ENCODE peak calls at places on chromosomes 6 and 20, in nine cellular contexts. W is upper lobe of right lung; Z is CD4-positive, alpha-beta T cell; Y is RWPE1; T is Calu3; A is HFF-Myc; S is thoracic aorta; C is GM12865; P is cardiac fibroblast. E is an unnamed sample.
A peak's percentile ranks its signal among the peaks of the same experiment; 100 is the strongest.

GRCh38 chr20:58017237-58017969 is 211.1 kb downstream of the ANKRD60 start:
- DNase-seq in W (no peak), Z (no peak), Y (peak; percentile 94), T (peak; percentile 99), A (no peak), S (no peak), C (no peak), P (no peak), E (no peak)

GRCh38 chr20:23114018-23114417 is 27.9 kb upstream of the CD93 start:
- DNase-seq in W (peak; percentile 73), Z (no peak), Y (no peak), T (no peak), A (no peak), S (no peak), C (no peak), P (peak; percentile 47), E (no peak)

GRCh38 chr6:168363811-168364792 is 44.5 kb upstream of the DACT2 start:
- DNase-seq in W (peak; percentile 25), Z (no peak), Y (no peak), T (no peak), A (no peak), S (no peak), C (no peak), P (no peak), E (no peak)

GRCh38 chr6:35668096-35668495 is 20.6 kb downstream of the FKBP5 start:
- DNase-seq in W (no peak), Z (no peak), Y (no peak), T (no peak), A (no peak), S (no peak), C (no peak), P (no peak), E (no peak)

GRCh38 chr6:145685932-145686331 is 49.4 kb downstream of the EPM2A start:
- DNase-seq in W (no peak), Z (no peak), Y (no peak), T (no peak), A (no peak), S (no peak), C (no peak), P (no peak), E (no peak)

GRCh38 chr6:127737009-127737486 is 160.1 kb downstream of the C6orf58 start:
- DNase-seq in W (no peak), Z (no peak), Y (peak; percentile 57), T (peak; percentile 50), A (peak; percentile 65), S (no peak), C (peak; percentile 63), P (peak; percentile 80), E (peak; percentile 36)

GRCh38 chr6:164007881-164008280 is 593.4 kb downstream of the QKI start:
- DNase-seq in W (no peak), Z (no peak), Y (no peak), T (no peak), A (no peak), S (no peak), C (no peak), P (no peak), E (no peak)

GRCh38 chr6:108557494-108558371 is 3.0 kb upstream of the FOXO3 start:
- DNase-seq in W (peak; percentile 90), Z (peak; percentile 86), Y (peak; percentile 57), T (peak; percentile 70), A (no peak), S (peak; percentile 46), C (peak; percentile 77), P (peak; percentile 81), E (peak; percentile 67)

GRCh38 chr6:140684776-140685550 is 1310.5 kb upstream of the CITED2 start:
- DNase-seq in W (no peak), Z (no peak), Y (no peak), T (no peak), A (no peak), S (no peak), C (no peak), P (peak; percentile 43), E (no peak)

GRCh38 chr6:44538131-44538835 is 150.8 kb downstream of the CDC5L start:
- DNase-seq in W (no peak), Z (no peak), Y (no peak), T (no peak), A (no peak), S (no peak), C (no peak), P (no peak), E (no peak)

GRCh38 chr6:98579941-98580340 is 254.4 kb upstream of the POU3F2 start:
- DNase-seq in W (no peak), Z (no peak), Y (no peak), T (no peak), A (no peak), S (no peak), C (no peak), P (no peak), E (no peak)

GRCh38 chr20:112396-112795 is 24.9 kb downstream of the DEFB125 start:
- DNase-seq in W (no peak), Z (no peak), Y (no peak), T (no peak), A (no peak), S (no peak), C (no peak), P (no peak), E (no peak)

GRCh38 chr20:20362774-20363435 is 5.0 kb upstream of the INSM1 start:
- DNase-seq in W (no peak), Z (no peak), Y (no peak), T (no peak), A (no peak), S (no peak), C (no peak), P (no peak), E (peak; percentile 56)

GRCh38 chr6:137471951-137472350 is 22.2 kb downstream of the OLIG3 start:
- DNase-seq in W (no peak), Z (no peak), Y (no peak), T (no peak), A (no peak), S (no peak), C (no peak), P (no peak), E (no peak)

GRCh38 chr6:137473651-137474050 is 20.5 kb downstream of the OLIG3 start:
- DNase-seq in W (no peak), Z (no peak), Y (no peak), T (no peak), A (no peak), S (no peak), C (no peak), P (no peak), E (no peak)

GRCh38 chr6:137472738-137473137 is 21.5 kb downstream of the OLIG3 start:
- DNase-seq in W (no peak), Z (no peak), Y (no peak), T (no peak), A (no peak), S (no peak), C (no peak), P (no peak), E (no peak)

GRCh38 chr6:137471497-137471896 is 22.7 kb downstream of the OLIG3 start:
- DNase-seq in W (no peak), Z (no peak), Y (no peak), T (no peak), A (no peak), S (no peak), C (no peak), P (no peak), E (no peak)

GRCh38 chr6:137475103-137475502 is 19.1 kb downstream of the OLIG3 start:
- DNase-seq in W (no peak), Z (no peak), Y (no peak), T (no peak), A (no peak), S (no peak), C (no peak), P (no peak), E (no peak)
- TF ChIP-seq CTCF in W (no peak), Z (peak; percentile 48), Y (no peak), T (no peak), A (peak; percentile 13), S (no peak), C (peak; percentile 4), P (no peak), E (no peak)

DNA sequence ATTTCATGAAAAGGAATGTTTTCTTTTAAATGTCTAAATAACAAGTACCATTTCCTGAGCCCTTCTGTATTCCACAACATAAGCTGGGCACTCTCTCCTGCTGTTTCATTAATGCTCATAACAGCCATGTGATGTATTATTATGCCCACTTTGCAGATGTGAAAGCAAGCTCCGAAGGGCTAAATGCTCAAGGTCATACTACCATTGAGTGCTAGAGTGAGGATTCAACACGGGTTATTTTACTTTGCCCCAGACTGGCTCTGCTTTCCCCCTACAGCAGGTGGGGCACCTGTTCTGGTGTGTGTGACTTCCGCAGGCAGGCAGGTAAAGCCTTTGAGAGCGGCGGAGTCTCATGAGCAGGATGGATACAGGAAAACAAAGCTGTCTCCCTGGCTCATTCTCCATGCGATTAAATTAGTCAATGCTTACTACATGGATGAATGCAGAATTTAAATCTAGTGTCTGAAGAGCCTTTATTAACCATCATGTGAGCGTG is 30.3 kb downstream of the CNKSR3 start:
- DNase-seq in W (no peak), Z (no peak), Y (no peak), T (no peak), A (no peak), S (no peak), C (no peak), P (no peak), E (no peak)
- TF ChIP-seq CTCF in W (no peak), Z (no peak), Y (no peak), T (no peak), A (no peak), S (no peak), C (no peak), P (no peak), E (no peak)

DNA sequence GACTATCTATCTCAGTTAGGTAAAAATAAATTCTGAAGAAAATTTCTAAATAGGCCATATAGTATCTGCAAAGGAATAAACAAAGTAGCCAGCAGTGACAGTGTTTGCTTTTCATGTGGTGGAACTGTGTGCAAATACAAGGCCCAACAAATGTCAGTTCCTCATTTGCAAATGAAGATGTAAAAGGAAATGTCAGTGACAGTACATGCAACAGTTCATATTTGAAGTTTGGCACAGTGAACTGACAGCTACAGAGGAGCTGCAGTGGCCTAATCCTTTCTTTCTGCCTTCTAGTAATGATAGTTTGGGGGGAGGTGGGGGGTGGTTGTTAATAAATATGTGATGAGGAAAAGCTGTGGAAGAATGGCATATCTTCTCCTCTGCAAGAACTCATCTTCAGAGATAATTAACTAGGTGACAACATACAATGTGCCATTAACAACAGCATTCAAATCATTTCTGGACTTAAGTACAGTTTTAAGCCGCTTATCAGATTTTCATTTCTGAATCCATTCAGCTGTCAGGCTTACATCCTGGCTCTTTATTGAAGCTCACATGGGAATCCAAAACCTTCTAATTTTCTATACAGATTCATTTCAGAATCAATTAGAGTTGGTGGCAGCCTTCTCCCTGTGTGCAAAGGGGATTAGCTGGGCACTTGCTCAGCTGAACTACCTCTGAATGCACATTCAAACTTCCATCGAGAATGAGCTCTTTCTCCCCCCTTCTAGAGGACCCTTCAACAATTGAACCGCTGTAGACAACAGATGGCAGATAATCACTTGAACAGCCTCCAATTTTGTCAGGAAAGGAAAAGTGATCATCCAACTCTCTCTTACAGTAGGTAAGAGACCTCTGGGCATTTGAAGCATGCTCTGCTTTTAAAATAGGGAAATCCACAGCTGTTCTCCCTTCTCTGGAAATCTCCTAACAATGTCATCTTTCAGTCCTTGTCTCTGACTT is 1059.1 kb upstream of the EPHA7 start:
- DNase-seq in W (no peak), Z (no peak), Y (no peak), T (no peak), A (no peak), S (no peak), C (no peak), P (no peak), E (no peak)
- TF ChIP-seq CTCF in W (no peak), Z (no peak), Y (no peak), T (no peak), A (no peak), S (no peak), C (no peak), P (no peak), E (no peak)

GRCh38 chr6:39003072-39003471 is 45.5 kb upstream of the GLP1R start:
- DNase-seq in W (no peak), Z (no peak), Y (no peak), T (peak; percentile 52), A (no peak), S (no peak), C (peak; percentile 15), P (peak; percentile 3), E (no peak)
- TF ChIP-seq CTCF in W (no peak), Z (no peak), Y (no peak), T (peak; percentile 37), A (peak; percentile 22), S (no peak), C (peak; percentile 23), P (peak; percentile 15), E (no peak)

E was measured in GM13976.